ENCODE peak calls at places on chromosomes 11 and 22, in four cellular contexts. One of them, this sample, is unnamed.

GRCh38 chr22:47128216-47129215 is 366.1 kb downstream of the TBC1D22A start:
- DNase-seq in HepG2: no peak
- DNase-seq in A549: no peak
- DNase-seq in GM12878: peak
- DNase-seq in this sample: no peak

GRCh38 chr11:31812392-31813241 is 1.5 kb upstream of the PAX6 start:
- DNase-seq in HepG2: peak
- DNase-seq in GM12878: no peak
- DNase-seq in A549: no peak
- DNase-seq in this sample: no peak

GRCh38 chr11:284081-285020 is 4.6 kb upstream of the PGGHG start:
- DNase-seq in HepG2: no peak
- DNase-seq in A549: no peak
- DNase-seq in GM12878: no peak
- DNase-seq in this sample: no peak

GRCh38 chr22:24060375-24060788 is 49.3 kb downstream of the CABIN1 start:
- DNase-seq in A549: peak
- DNase-seq in HepG2: no peak
- DNase-seq in GM12878: no peak
- DNase-seq in this sample: no peak

GRCh38 chr11:31825453-31826391 is 14.6 kb upstream of the PAX6 start:
- DNase-seq in GM12878: no peak
- DNase-seq in A549: no peak
- DNase-seq in HepG2: no peak
- DNase-seq in this sample: no peak

GRCh38 chr11:48056325-48057183 is 76.2 kb downstream of the PTPRJ start:
- DNase-seq in GM12878: no peak
- DNase-seq in HepG2: no peak
- DNase-seq in A549: no peak
- DNase-seq in this sample: no peak

GRCh38 chr11:8309862-8310261 is 46.2 kb upstream of the LMO1 start:
- DNase-seq in HepG2: no peak
- DNase-seq in A549: peak
- DNase-seq in GM12878: no peak
- DNase-seq in this sample: no peak

GRCh38 chr22:33477131-33478111 is 419.2 kb upstream of the SYN3 start:
- DNase-seq in HepG2: no peak
- DNase-seq in GM12878: no peak
- DNase-seq in A549: no peak
- DNase-seq in this sample: no peak

GRCh38 chr11:97259434-97259833 is 869.6 kb downstream of the JRKL start:
- DNase-seq in GM12878: no peak
- DNase-seq in HepG2: no peak
- DNase-seq in A549: no peak
- DNase-seq in this sample: no peak

GRCh38 chr11:106208795-106209194 is 131.3 kb downstream of the AASDHPPT start:
- DNase-seq in GM12878: no peak
- DNase-seq in A549: no peak
- DNase-seq in HepG2: peak
- DNase-seq in this sample: no peak

GRCh38 chr11:82883853-82884252 is 16.4 kb downstream of the PRCP start:
- DNase-seq in HepG2: no peak
- DNase-seq in A549: no peak
- DNase-seq in GM12878: no peak
- DNase-seq in this sample: no peak

GRCh38 chr11:108961095-108961494 is 296.2 kb downstream of the DDX10 start:
- DNase-seq in GM12878: no peak
- DNase-seq in A549: no peak
- DNase-seq in HepG2: no peak
- DNase-seq in this sample: no peak

GRCh38 chr11:113553235-113553634 is 78.0 kb upstream of the DRD2 start:
- DNase-seq in HepG2: no peak
- DNase-seq in A549: peak
- DNase-seq in GM12878: no peak
- DNase-seq in this sample: no peak

GRCh38 chr11:77104727-77105126 is 2.1 kb downstream of the OMP start:
- DNase-seq in HepG2: no peak
- DNase-seq in A549: no peak
- DNase-seq in GM12878: no peak
- DNase-seq in this sample: no peak

GRCh38 chr11:34650528-34650927 is 29.6 kb downstream of the EHF start:
- DNase-seq in GM12878: peak
- DNase-seq in A549: no peak
- DNase-seq in HepG2: no peak
- DNase-seq in this sample: no peak

GRCh38 chr11:7673724-7674434 is 579 bp upstream of the CYB5R2 start:
- DNase-seq in A549: no peak
- DNase-seq in HepG2: no peak
- DNase-seq in GM12878: no peak
- DNase-seq in this sample: peak

GRCh38 chr22:19816372-19817119 is 38.1 kb downstream of the GNB1L start:
- DNase-seq in GM12878: no peak
- DNase-seq in A549: no peak
- DNase-seq in HepG2: no peak
- DNase-seq in this sample: no peak

GRCh38 chr11:35200811-35201341 is 61.9 kb downstream of the CD44 start:
- DNase-seq in GM12878: no peak
- DNase-seq in HepG2: no peak
- DNase-seq in A549: no peak
- DNase-seq in this sample: no peak

GRCh38 chr22:42188808-42189447 is 58.3 kb upstream of the CYP2D6 start:
- DNase-seq in GM12878: no peak
- DNase-seq in HepG2: no peak
- DNase-seq in A549: peak
- DNase-seq in this sample: no peak

GRCh38 chr11:68950776-68951175 is 30.0 kb downstream of the MRGPRD start:
- DNase-seq in GM12878: no peak
- DNase-seq in HepG2: no peak
- DNase-seq in A549: no peak
- DNase-seq in this sample: no peak

GRCh38 chr11:86596861-86597632 is 75.4 kb downstream of the ME3 start:
- DNase-seq in HepG2: no peak
- DNase-seq in GM12878: no peak
- DNase-seq in A549: no peak
- DNase-seq in this sample: no peak

GRCh38 chr11:71235719-71236118 is 16.7 kb downstream of the SHANK2 start:
- DNase-seq in GM12878: no peak
- DNase-seq in A549: no peak
- DNase-seq in HepG2: no peak
- DNase-seq in this sample: no peak

GRCh38 chr11:124277809-124278208 is 21.6 kb downstream of the OR8G5 start:
- DNase-seq in GM12878: no peak
- DNase-seq in HepG2: no peak
- DNase-seq in A549: no peak
- DNase-seq in this sample: no peak

GRCh38 chr11:9231848-9232177 is 33.3 kb downstream of the DENND5A start:
- DNase-seq in A549: no peak
- DNase-seq in HepG2: no peak
- DNase-seq in GM12878: no peak
- DNase-seq in this sample: no peak

GRCh38 chr11:84899740-84900139 is 727.4 kb downstream of the DLG2 start:
- DNase-seq in A549: peak
- DNase-seq in HepG2: peak
- DNase-seq in GM12878: no peak
- DNase-seq in this sample: no peak

GRCh38 chr11:73528877-73529530 is 68.9 kb downstream of the FAM168A start:
- DNase-seq in GM12878: no peak
- DNase-seq in HepG2: no peak
- DNase-seq in A549: no peak
- DNase-seq in this sample: no peak

GRCh38 chr22:46701262-46701661 is 36.8 kb downstream of the CERK start:
- DNase-seq in GM12878: no peak
- DNase-seq in A549: no peak
- DNase-seq in HepG2: no peak
- DNase-seq in this sample: no peak

GRCh38 chr22:23915230-23915754 is 21.1 kb downstream of the MIF start:
- DNase-seq in A549: no peak
- DNase-seq in HepG2: no peak
- DNase-seq in GM12878: no peak
- DNase-seq in this sample: no peak

GRCh38 chr22:49412236-49412635 is 415.4 kb downstream of the BRD1 start:
- DNase-seq in A549: no peak
- DNase-seq in GM12878: no peak
- DNase-seq in HepG2: no peak
- DNase-seq in this sample: no peak

GRCh38 chr11:28838741-28839140 is 730.6 kb downstream of the METTL15 start:
- DNase-seq in A549: no peak
- DNase-seq in GM12878: no peak
- DNase-seq in HepG2: no peak
- DNase-seq in this sample: no peak

GRCh38 chr11:43756575-43756974 is 76.0 kb downstream of the HSD17B12 start:
- DNase-seq in GM12878: no peak
- DNase-seq in HepG2: no peak
- DNase-seq in A549: no peak
- DNase-seq in this sample: no peak

GRCh38 chr11:128688896-128689546 is 4.9 kb upstream of the FLI1 start:
- DNase-seq in A549: no peak
- DNase-seq in HepG2: no peak
- DNase-seq in GM12878: no peak
- DNase-seq in this sample: no peak

GRCh38 chr11:28476053-28476452 is 367.9 kb downstream of the METTL15 start:
- DNase-seq in HepG2: no peak
- DNase-seq in GM12878: no peak
- DNase-seq in A549: no peak
- DNase-seq in this sample: no peak

GRCh38 chr11:69683764-69684333 is 8.7 kb upstream of the LTO1 start:
- DNase-seq in HepG2: peak
- DNase-seq in GM12878: no peak
- DNase-seq in A549: peak
- DNase-seq in this sample: no peak

GRCh38 chr22:21980547-21980946 is 2.0 kb downstream of the TOP3B start:
- DNase-seq in A549: no peak
- DNase-seq in HepG2: no peak
- DNase-seq in GM12878: no peak
- DNase-seq in this sample: no peak

GRCh38 chr22:17580461-17581031 is 17.2 kb downstream of the SLC25A18 start:
- DNase-seq in HepG2: peak
- DNase-seq in A549: no peak
- DNase-seq in GM12878: no peak
- DNase-seq in this sample: peak

GRCh38 chr11:20467458-20468185 is 80.1 kb downstream of the PRMT3 start:
- DNase-seq in HepG2: no peak
- DNase-seq in A549: no peak
- DNase-seq in GM12878: no peak
- DNase-seq in this sample: no peak

GRCh38 chr11:36405585-36406367 is 104.3 kb downstream of the TRAF6 start:
- DNase-seq in HepG2: no peak
- DNase-seq in A549: no peak
- DNase-seq in GM12878: no peak
- DNase-seq in this sample: no peak

GRCh38 chr11:108278546-108278945 is 55.7 kb downstream of the ATM start:
- DNase-seq in A549: no peak
- DNase-seq in HepG2: no peak
- DNase-seq in GM12878: no peak
- DNase-seq in this sample: no peak

GRCh38 chr11:70578371-70578770 is 180.0 kb downstream of the CTTN start:
- DNase-seq in HepG2: no peak
- DNase-seq in GM12878: no peak
- DNase-seq in A549: no peak
- DNase-seq in this sample: no peak

DNA sequence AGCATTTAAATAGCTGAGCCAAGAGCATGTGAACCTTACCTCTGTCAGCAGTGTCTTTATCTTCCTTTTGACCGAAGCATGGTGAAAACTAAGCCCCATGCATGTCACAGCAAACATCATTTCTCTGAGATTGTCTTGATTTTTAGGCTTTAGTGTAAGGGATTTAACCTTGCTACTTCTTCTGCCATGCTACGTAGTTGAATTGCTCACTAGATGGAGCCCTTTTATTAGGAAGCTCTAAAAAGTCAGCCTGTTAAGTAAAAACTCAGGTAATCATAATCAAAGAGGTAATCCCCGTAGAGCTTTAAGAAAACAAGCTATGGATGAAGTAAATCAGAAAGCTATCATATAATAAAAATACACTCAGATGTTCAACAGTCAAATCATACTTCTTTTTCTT is 149.5 kb downstream of the PGR start:
- DNase-seq in A549: peak
- DNase-seq in HepG2: peak
- DNase-seq in GM12878: no peak
- DNase-seq in this sample: no peak
- TF ChIP-seq CEBPB in A549: no peak
- TF ChIP-seq CEBPB in HepG2: no peak
- TF ChIP-seq CEBPB in GM12878: no peak
- TF ChIP-seq CEBPB in this sample: no peak

GRCh38 chr11:94926271-94926625 is 47.1 kb downstream of the CWC15 start:
- DNase-seq in A549: no peak
- DNase-seq in HepG2: no peak
- DNase-seq in GM12878: no peak
- DNase-seq in this sample: no peak
- TF ChIP-seq POLR2AphosphoS2 in A549: no peak
- TF ChIP-seq POLR2AphosphoS2 in HepG2: no peak
- TF ChIP-seq POLR2AphosphoS2 in GM12878: no peak
- TF ChIP-seq POLR2AphosphoS2 in this sample: no peak

GRCh38 chr22:27672721-27673387 is 128.7 kb downstream of the MN1 start:
- DNase-seq in GM12878: no peak
- DNase-seq in HepG2: no peak
- DNase-seq in A549: no peak
- DNase-seq in this sample: no peak

GRCh38 chr22:27674524-27674923 is 127.0 kb downstream of the MN1 start:
- DNase-seq in HepG2: no peak
- DNase-seq in A549: no peak
- DNase-seq in GM12878: no peak
- DNase-seq in this sample: no peak

GRCh38 chr22:27671413-27671721 is 130.2 kb downstream of the MN1 start:
- DNase-seq in HepG2: no peak
- DNase-seq in GM12878: no peak
- DNase-seq in A549: no peak
- DNase-seq in this sample: no peak

GRCh38 chr22:27676545-27677188 is 124.9 kb downstream of the MN1 start:
- DNase-seq in GM12878: no peak
- DNase-seq in A549: no peak
- DNase-seq in HepG2: no peak
- DNase-seq in this sample: no peak

GRCh38 chr22:27673839-27674238 is 127.7 kb downstream of the MN1 start:
- DNase-seq in A549: no peak
- DNase-seq in GM12878: no peak
- DNase-seq in HepG2: no peak
- DNase-seq in this sample: no peak
- TF ChIP-seq CEBPB in A549: no peak
- TF ChIP-seq CEBPB in GM12878: no peak
- TF ChIP-seq CEBPB in HepG2: no peak
- TF ChIP-seq CEBPB in this sample: no peak

GRCh38 chr11:110564676-110565343 is 135.1 kb downstream of the FDX1 start:
- DNase-seq in HepG2: no peak
- DNase-seq in GM12878: no peak
- DNase-seq in A549: no peak
- DNase-seq in this sample: no peak
- TF ChIP-seq POLR2AphosphoS2 in HepG2: no peak
- TF ChIP-seq POLR2AphosphoS2 in GM12878: no peak
- TF ChIP-seq POLR2AphosphoS2 in A549: no peak
- TF ChIP-seq POLR2AphosphoS2 in this sample: no peak

GRCh38 chr11:10725114-10725906 is 25.7 kb upstream of the CTR9 start:
- DNase-seq in GM12878: no peak
- DNase-seq in HepG2: no peak
- DNase-seq in A549: no peak
- DNase-seq in this sample: no peak
- TF ChIP-seq CEBPB in GM12878: no peak
- TF ChIP-seq CEBPB in HepG2: no peak
- TF ChIP-seq CEBPB in A549: no peak
- TF ChIP-seq CEBPB in this sample: no peak

GRCh38 chr11:23555085-23555484 is 694.8 kb upstream of the CCDC179 start:
- DNase-seq in HepG2: no peak
- DNase-seq in GM12878: no peak
- DNase-seq in A549: no peak
- DNase-seq in this sample: no peak
- TF ChIP-seq POLR2AphosphoS2 in HepG2: no peak
- TF ChIP-seq POLR2AphosphoS2 in GM12878: no peak
- TF ChIP-seq POLR2AphosphoS2 in A549: no peak
- TF ChIP-seq POLR2AphosphoS2 in this sample: no peak

This sample was measured in K562.